ENCODE peak calls at places on chromosomes 4 and X, in four cellular contexts. R is tibial artery, Z is right lobe of liver, H is lower leg skin. T is an unnamed sample.

GRCh38 chr4:88985088-88985779 is 71.8 kb downstream of the FAM13A start:
- DNase-seq in R (no peak), Z (peak; percentile 60), H (no peak), T (no peak)

GRCh38 chr4:123986268-123986798 is 589.7 kb downstream of the SPRY1 start:
- DNase-seq in R (peak; percentile 65), Z (no peak), H (peak; percentile 71), T (peak; percentile 89)

GRCh38 chr4:37522996-37523395 is 163.2 kb downstream of the RELL1 start:
- DNase-seq in R (no peak), Z (no peak), H (no peak), T (no peak)

GRCh38 chr4:113336556-113336955 is 287.1 kb downstream of the ANK2 start:
- DNase-seq in R (no peak), Z (no peak), H (no peak), T (no peak)

GRCh38 chr4:171629737-171630136 is 183.5 kb upstream of the GALNTL6 start:
- DNase-seq in R (no peak), Z (no peak), H (no peak), T (no peak)

GRCh38 chr4:13056630-13057187 is 427.4 kb downstream of the RAB28 start:
- DNase-seq in R (no peak), Z (no peak), H (no peak), T (no peak)

GRCh38 chr4:180923476-180923875 is 1319.7 kb upstream of the TENM3 start:
- DNase-seq in R (no peak), Z (no peak), H (no peak), T (no peak)

GRCh38 chrX:107197306-107197705 is 8.9 kb downstream of the NUP62CL start:
- DNase-seq in R (no peak), Z (no peak), H (no peak), T (no peak)

GRCh38 chr4:5758741-5759140 is 47.7 kb downstream of the EVC start:
- DNase-seq in R (no peak), Z (no peak), H (peak; percentile 37), T (peak; percentile 85)

GRCh38 chr4:145815626-145816025 is 123.0 kb downstream of the ZNF827 start:
- DNase-seq in R (no peak), Z (no peak), H (no peak), T (no peak)

GRCh38 chr4:76570141-76570989 is 135.3 kb downstream of the SHROOM3 start:
- DNase-seq in R (no peak), Z (peak; percentile 67), H (no peak), T (no peak)

GRCh38 chr4:7653510-7654414 is 219.0 kb upstream of the PSAPL1 start:
- DNase-seq in R (no peak), Z (no peak), H (no peak), T (no peak)
- TF ChIP-seq CTCF in R (no peak), Z (no peak), H (no peak), T (no peak)

DNA sequence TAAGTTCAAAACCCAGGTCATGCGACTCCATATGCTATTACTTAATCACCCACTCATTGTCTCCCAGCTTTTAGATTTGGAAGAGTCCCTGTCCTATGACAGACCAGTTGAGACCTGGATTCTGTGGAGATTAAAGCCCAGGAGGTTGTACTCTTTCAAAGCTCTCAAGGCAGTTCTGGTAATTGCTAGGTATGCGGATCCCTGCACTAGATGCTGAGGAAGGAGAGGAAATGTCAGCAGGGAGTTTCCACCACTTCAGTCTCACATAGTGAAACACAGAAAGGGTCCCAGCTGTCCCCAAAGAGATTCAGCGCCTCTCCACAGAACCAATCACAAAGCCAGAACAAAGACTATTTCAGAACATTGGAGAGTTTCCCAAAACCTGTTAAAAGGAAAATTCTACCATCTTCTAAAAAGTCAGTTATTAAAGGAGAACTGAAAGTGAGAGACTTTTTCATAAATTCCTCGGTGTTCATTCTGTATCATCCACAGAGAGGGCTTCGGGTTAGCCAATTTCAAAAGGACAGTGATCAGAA is 53.4 kb downstream of the IRF2 start:
- DNase-seq in R (no peak), Z (no peak), H (no peak), T (no peak)
- H3K4me3 ChIP-seq in R (no peak overlapping the region), Z (no peak overlapping the region), H (no peak overlapping the region), T (no peak overlapping the region)

GRCh38 chr4:102342404-102343074 is 2.7 kb downstream of the SLC39A8 start:
- DNase-seq in R (no peak), Z (no peak), H (no peak), T (no peak)

GRCh38 chr4:102343964-102344519 is 1.2 kb downstream of the SLC39A8 start:
- DNase-seq in R (no peak), Z (peak; percentile 89), H (no peak), T (peak; percentile 25)

GRCh38 chr4:102345795-102346100 is 466 bp upstream of the SLC39A8 start:
- DNase-seq in R (no peak), Z (no peak), H (no peak), T (no peak)

GRCh38 chr4:102344955-102345794 is at the start of gene SLC39A8:
- DNase-seq in R (peak; percentile 91), Z (peak; percentile 95), H (peak; percentile 81), T (peak; percentile 50)

DNA sequence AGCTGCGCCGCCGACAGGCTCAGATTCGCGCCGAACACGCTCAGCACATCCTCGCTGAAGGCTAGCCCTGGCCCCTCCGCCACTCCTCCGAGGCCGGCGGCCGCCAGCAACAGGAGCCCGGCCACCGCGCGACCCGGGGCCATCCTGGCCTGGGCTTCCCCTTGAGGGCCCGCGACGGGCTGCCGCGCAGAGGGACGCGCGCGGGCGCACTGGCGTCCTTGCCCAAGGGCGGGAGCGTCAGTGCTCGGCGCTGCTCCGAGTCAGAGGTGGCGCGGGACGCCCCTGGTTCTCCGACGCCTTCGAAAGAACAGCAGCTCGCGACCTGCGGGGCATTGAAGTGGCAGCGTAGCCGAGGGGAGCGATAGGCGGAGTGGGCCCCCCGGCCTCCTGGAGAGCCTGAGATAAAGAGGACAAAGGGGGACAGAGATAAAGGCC is 745 bp downstream of the SLC39A8 start:
- DNase-seq in R (peak; percentile 75), Z (no peak), H (peak; percentile 33), T (peak; percentile 15)
- TF ChIP-seq CTCF in R (no peak), Z (no peak), H (no peak), T (no peak)

GRCh38 chr4:45064741-45065140 is 338.4 kb upstream of the GNPDA2 start:
- DNase-seq in R (no peak), Z (no peak), H (no peak), T (no peak)
- H3K4me3 ChIP-seq in R (no peak overlapping the region), Z (no peak overlapping the region), H (no peak overlapping the region), T (no peak overlapping the region)

DNA sequence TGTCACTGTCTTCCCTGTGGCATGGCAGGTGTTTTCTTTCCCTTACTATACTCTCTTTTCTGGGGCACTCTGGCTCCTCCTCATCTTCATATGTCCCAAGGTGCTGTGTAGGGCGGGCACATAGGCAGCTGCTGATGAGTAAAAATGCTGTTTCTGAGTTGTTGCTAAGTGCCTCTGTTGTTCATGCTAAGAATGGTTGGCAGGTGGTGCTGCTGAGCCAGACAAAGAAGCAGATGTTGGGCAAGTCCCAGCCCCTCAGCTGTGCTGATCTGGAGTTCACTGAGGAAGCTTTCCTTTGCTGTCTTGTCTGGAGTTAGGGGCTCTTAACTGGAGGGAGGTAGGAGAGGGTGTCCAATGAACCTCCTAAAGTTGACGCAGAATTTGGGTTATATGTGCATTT is 40.6 kb downstream of the HADH start:
- DNase-seq in R (no peak), Z (no peak), H (no peak), T (no peak)
- TF ChIP-seq CTCF in R (no peak), Z (peak; percentile 22), H (no peak), T (peak; percentile 65)

GRCh38 chr4:83536649-83537352 is 893 bp downstream of the GPAT3 start:
- DNase-seq in R (no peak), Z (no peak), H (no peak), T (no peak)
- H3K4me3 ChIP-seq in R (peak overlapping the region; percentile 74), Z (peak overlapping the region; percentile 70), H (peak overlapping the region; percentile 57), T (peak overlapping the region; percentile 84)